ENCODE peak calls at places on chromosomes 3 and 15, in seven cellular contexts. H is small intestine; U is CD8-positive, alpha-beta memory T cell; A is heart right ventricle; W is psoas muscle; X is upper lobe of right lung; S is CD8-positive, alpha-beta T cell. O is an unnamed sample.

GRCh38 chr15:61367953-61368352 is 138.9 kb upstream of the RORA start:
- DNase-seq in H (no peak), U (no peak), A (no peak), W (no peak), X (no peak), S (no peak), O (no peak)

GRCh38 chr3:129599607-129600006 is 6.9 kb downstream of the PLXND1 start:
- DNase-seq in H (no peak), U (no peak), A (no peak), W (peak; percentile 70), X (peak; percentile 85), S (no peak), O (peak; percentile 80)

GRCh38 chr15:91238664-91239428 is 138.8 kb downstream of the SV2B start:
- DNase-seq in H (no peak), U (no peak), A (no peak), W (no peak), X (no peak), S (no peak), O (no peak)

GRCh38 chr3:14363976-14364375 is 38.4 kb upstream of the SLC6A6 start:
- DNase-seq in H (no peak), U (no peak), A (no peak), W (no peak), X (no peak), S (no peak), O (no peak)

GRCh38 chr15:66860844-66861243 is 158.8 kb downstream of the SMAD6 start:
- DNase-seq in H (no peak), U (no peak), A (no peak), W (no peak), X (no peak), S (no peak), O (no peak)

GRCh38 chr3:180996415-180996932 is 6.9 kb upstream of the DNAJC19 start:
- DNase-seq in H (no peak), U (no peak), A (no peak), W (no peak), X (no peak), S (no peak), O (no peak)

GRCh38 chr3:64612082-64612860 is 75.5 kb downstream of the ADAMTS9 start:
- DNase-seq in H (peak; percentile 2), U (no peak), A (no peak), W (no peak), X (no peak), S (no peak), O (no peak)

GRCh38 chr15:63114465-63114864 is 7.2 kb upstream of the LACTB start:
- DNase-seq in H (no peak), U (no peak), A (no peak), W (no peak), X (no peak), S (no peak), O (no peak)

GRCh38 chr3:10251006-10251405 is 2.7 kb downstream of the TATDN2 start:
- DNase-seq in H (no peak), U (no peak), A (no peak), W (no peak), X (no peak), S (no peak), O (no peak)
- H3K4me3 ChIP-seq in H (no peak overlapping the region), U (peak overlapping the region; percentile 89), A (no peak overlapping the region), W (peak overlapping the region; percentile 78), X (no peak overlapping the region), S (no peak overlapping the region), O (no peak overlapping the region)

GRCh38 chr15:89325039-89325803 is 9.4 kb downstream of the POLG start:
- DNase-seq in H (no peak), U (no peak), A (no peak), W (no peak), X (no peak), S (no peak), O (no peak)
- H3K36me3 ChIP-seq in H (peaks cover 27% of the 10 kb centered on the region), U (peaks cover 97% of the 10 kb centered on the region), A (peaks cover 81% of the 10 kb centered on the region), W (peaks cover 98% of the 10 kb centered on the region), X (peaks cover 97% of the 10 kb centered on the region), S (peaks cover 95% of the 10 kb centered on the region), O (peaks cover 97% of the 10 kb centered on the region)

DNA sequence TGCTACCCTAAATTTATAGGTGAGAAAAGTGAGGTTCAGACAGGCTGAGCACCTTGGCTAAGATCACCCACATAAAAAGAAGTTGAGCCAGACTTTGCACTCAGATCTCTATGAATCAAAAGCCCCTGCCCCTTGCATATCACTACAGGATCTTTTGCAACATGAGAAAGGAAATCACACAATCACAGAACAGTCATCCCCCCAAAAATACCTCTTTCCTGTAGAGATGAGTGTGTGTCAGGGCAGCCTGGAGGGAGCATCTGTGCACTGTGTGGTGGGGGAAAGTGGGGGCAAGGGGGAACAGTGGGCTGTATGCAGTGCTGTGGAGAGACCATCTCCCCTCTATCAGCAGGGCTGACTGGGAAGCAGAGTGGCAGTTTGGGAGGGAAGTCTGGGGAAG is 46.6 kb downstream of the EPHB3 start:
- DNase-seq in H (no peak), U (no peak), A (no peak), W (no peak), X (no peak), S (no peak), O (no peak)
- H3K27me3 ChIP-seq in H (no peaks in the 10 kb centered on the region), U (peaks cover 28% of the 10 kb centered on the region), A (peaks cover 3% of the 10 kb centered on the region), W (peaks cover 28% of the 10 kb centered on the region), X (peaks cover 13% of the 10 kb centered on the region), S (peaks cover 16% of the 10 kb centered on the region), O (no peaks in the 10 kb centered on the region)

DNA sequence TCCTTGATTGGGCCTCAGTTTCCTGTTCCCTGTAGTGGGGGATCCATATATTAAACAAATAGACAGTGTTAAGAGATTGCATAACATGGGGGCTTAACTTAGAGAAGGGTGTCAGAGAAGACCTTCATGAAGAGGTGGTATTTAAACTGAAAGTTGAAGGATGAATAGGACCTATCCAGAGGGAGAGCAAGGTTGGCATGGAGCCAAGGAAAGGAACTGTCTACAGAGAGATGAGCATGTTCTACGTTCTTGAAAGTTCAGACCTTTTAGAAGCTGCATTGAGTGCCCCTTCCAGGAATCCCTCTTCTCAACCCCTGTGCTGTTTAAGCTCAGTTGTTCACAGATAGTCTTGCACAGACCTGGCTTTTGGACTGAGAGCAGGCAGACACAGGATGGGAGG is 2.4 kb downstream of the HTD2 start:
- DNase-seq in H (no peak), U (no peak), A (no peak), W (no peak), X (no peak), S (no peak), O (no peak)
- H3K4me3 ChIP-seq in H (no peak overlapping the region), U (no peak overlapping the region), A (no peak overlapping the region), W (peak overlapping the region; percentile 81), X (no peak overlapping the region), S (no peak overlapping the region), O (no peak overlapping the region)

O was measured in MG63.